ENCODE peak calls at places on chromosome 10, in five cellular contexts. D is H1, K is H9, Q is neuronal stem cell, S is mesenchymal stem cell. U is an unnamed sample.
A peak's percentile ranks its signal among the peaks of the same experiment; 100 is the strongest.

GRCh38 chr10:5040010-5040635 is 36.5 kb upstream of the AKR1C2 start:
- DNase-seq in D (no peak), K (no peak), Q (no peak), S (no peak), U (no peak)

GRCh38 chr10:61781969-61782403 is 119.3 kb downstream of the CABCOCO1 start:
- DNase-seq in D (no peak), K (no peak), Q (no peak), S (no peak), U (no peak)

GRCh38 chr10:47371629-47372485 is 12.2 kb downstream of the ZNF488 start:
- DNase-seq in D (peak; percentile 41), K (peak; percentile 23), Q (no peak), S (no peak), U (no peak)

GRCh38 chr10:20975236-20975635 is 78.1 kb upstream of the NEBL start:
- DNase-seq in D (no peak), K (no peak), Q (no peak), S (no peak), U (no peak)

GRCh38 chr10:113680172-113681111 is 730 bp downstream of the CASP7 start:
- DNase-seq in D (no peak), K (no peak), Q (no peak), S (peak; percentile 71), U (peak; percentile 50)

GRCh38 chr10:4307784-4308364 is 518.1 kb upstream of the AKR1E2 start:
- DNase-seq in D (no peak), K (no peak), Q (no peak), S (no peak), U (no peak)

GRCh38 chr10:86083664-86084175 is 282.9 kb downstream of the GRID1 start:
- DNase-seq in D (no peak), K (peak; percentile 15), Q (no peak), S (no peak), U (no peak)

GRCh38 chr10:110711382-110711781 is 67.2 kb downstream of the RBM20 start:
- DNase-seq in D (no peak), K (no peak), Q (no peak), S (no peak), U (no peak)

GRCh38 chr10:109022417-109023049 is 900.8 kb downstream of the XPNPEP1 start:
- DNase-seq in D (no peak), K (no peak), Q (no peak), S (no peak), U (no peak)

DNA sequence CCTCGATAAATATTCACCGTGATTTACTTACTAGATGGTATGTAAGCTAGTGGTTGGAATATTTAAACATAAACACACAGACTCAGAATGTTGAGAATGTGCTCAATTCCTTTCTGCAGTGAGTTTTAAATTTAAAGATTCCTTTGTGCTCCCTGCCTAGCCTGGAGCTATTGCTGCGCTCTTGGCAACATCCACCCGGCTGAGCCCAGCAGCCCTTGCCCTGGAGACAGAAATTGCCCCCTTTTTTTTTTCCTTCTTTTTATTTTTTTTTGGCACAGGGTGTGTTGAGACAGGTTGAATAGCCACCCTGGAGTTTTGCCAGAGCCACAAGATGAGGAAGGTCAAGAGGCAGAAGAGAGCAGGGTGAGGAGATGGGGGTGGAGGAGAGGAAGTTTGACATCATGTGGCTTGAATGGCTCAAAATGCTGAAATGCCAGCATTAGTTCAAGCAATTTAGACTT is 180.8 kb downstream of the PRKCQ start:
- DNase-seq in D (no peak), K (no peak), Q (no peak), S (peak; percentile 79), U (peak; percentile 6)
- H3K4me2 ChIP-seq in D (no peak overlapping the region), K (no peak overlapping the region), Q (no peak overlapping the region), S (no peak overlapping the region), U (no peak overlapping the region)

GRCh38 chr10:129654461-129654860 is 187.4 kb downstream of the MGMT start:
- DNase-seq in D (no peak), K (no peak), Q (no peak), S (no peak), U (no peak)

GRCh38 chr10:129653861-129654260 is 186.8 kb downstream of the MGMT start:
- DNase-seq in D (no peak), K (no peak), Q (no peak), S (no peak), U (no peak)

GRCh38 chr10:129655007-129655678 is 188.1 kb downstream of the MGMT start:
- DNase-seq in D (no peak), K (no peak), Q (no peak), S (peak; percentile 43), U (no peak)

GRCh38 chr10:129652521-129653201 is 185.6 kb downstream of the MGMT start:
- DNase-seq in D (no peak), K (no peak), Q (no peak), S (no peak), U (peak; percentile 61)

GRCh38 chr10:129652021-129652420 is 185.0 kb downstream of the MGMT start:
- DNase-seq in D (no peak), K (no peak), Q (no peak), S (no peak), U (no peak)
- H2BK12ac ChIP-seq in D (no peak overlapping the region), K (no peak overlapping the region), Q (peak overlapping the region; percentile 92), S (no peak overlapping the region), U (no peak overlapping the region)

GRCh38 chr10:102769375-102770107 is 25.8 kb downstream of the WBP1L start:
- DNase-seq in D (no peak), K (no peak), Q (no peak), S (peak; percentile 91), U (peak; percentile 80)

GRCh38 chr10:102770108-102770482 is 26.3 kb downstream of the WBP1L start:
- DNase-seq in D (no peak), K (no peak), Q (no peak), S (no peak), U (peak; percentile 50)

GRCh38 chr10:102773986-102774385 is 30.2 kb downstream of the WBP1L start:
- DNase-seq in D (no peak), K (no peak), Q (no peak), S (peak; percentile 81), U (no peak)

GRCh38 chr10:102773320-102773719 is 29.6 kb downstream of the WBP1L start:
- DNase-seq in D (no peak), K (no peak), Q (no peak), S (no peak), U (no peak)

DNA sequence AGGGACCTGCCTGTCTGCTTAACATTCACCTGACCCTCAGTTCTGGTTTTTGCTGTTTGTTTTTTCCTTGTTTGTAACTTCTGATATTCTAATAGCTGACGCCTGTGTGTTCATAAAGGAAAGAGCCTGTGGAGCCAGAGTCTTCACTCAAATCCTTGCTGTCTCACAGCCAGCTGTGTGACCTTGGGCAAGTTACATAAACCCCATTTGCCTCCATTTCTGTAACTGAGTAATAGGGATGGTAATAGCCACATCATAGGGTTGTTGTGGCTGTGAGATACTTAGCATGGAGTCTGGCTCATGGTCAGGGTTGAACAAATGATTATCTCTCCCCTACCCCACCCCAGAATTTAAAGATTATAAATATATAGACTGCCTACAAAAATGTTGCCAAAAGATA is 27.0 kb downstream of the WBP1L start:
- DNase-seq in D (no peak), K (no peak), Q (no peak), S (peak; percentile 75), U (no peak)
- H3K4me2 ChIP-seq in D (no peak overlapping the region), K (no peak overlapping the region), Q (no peak overlapping the region), S (no peak overlapping the region), U (no peak overlapping the region)

GRCh38 chr10:71042699-71043098 is 154.3 kb upstream of the PCBD1 start:
- DNase-seq in D (no peak), K (no peak), Q (no peak), S (no peak), U (no peak)
- H2BK12ac ChIP-seq in D (no peak overlapping the region), K (no peak overlapping the region), Q (no peak overlapping the region), S (no peak overlapping the region), U (no peak overlapping the region)

GRCh38 chr10:310371-310770 is 175.1 kb downstream of the ZMYND11 start:
- DNase-seq in D (no peak), K (no peak), Q (no peak), S (no peak), U (no peak)

GRCh38 chr10:307659-308058 is 172.4 kb downstream of the ZMYND11 start:
- DNase-seq in D (no peak), K (no peak), Q (no peak), S (no peak), U (no peak)

GRCh38 chr10:306654-307185 is 171.5 kb downstream of the ZMYND11 start:
- DNase-seq in D (peak; percentile 58), K (peak; percentile 67), Q (no peak), S (no peak), U (peak; percentile 54)

GRCh38 chr10:308101-308500 is 172.8 kb downstream of the ZMYND11 start:
- DNase-seq in D (no peak), K (no peak), Q (no peak), S (no peak), U (peak; percentile 23)

GRCh38 chr10:308572-309085 is 173.4 kb downstream of the ZMYND11 start:
- DNase-seq in D (no peak), K (no peak), Q (no peak), S (no peak), U (peak; percentile 87)
- H3K4me2 ChIP-seq in D (no peak overlapping the region), K (no peak overlapping the region), Q (no peak overlapping the region), S (no peak overlapping the region), U (no peak overlapping the region)

GRCh38 chr10:52215745-52216361 is 98.2 kb upstream of the DKK1 start:
- DNase-seq in D (no peak), K (no peak), Q (peak; percentile 62), S (peak; percentile 86), U (peak; percentile 84)
- H2BK12ac ChIP-seq in D (no peak overlapping the region), K (no peak overlapping the region), Q (no peak overlapping the region), S (no peak overlapping the region), U (no peak overlapping the region)

GRCh38 chr10:77844177-77844576 is 82.4 kb downstream of the DLG5 start:
- DNase-seq in D (no peak), K (no peak), Q (no peak), S (no peak), U (no peak)
- H3K4me2 ChIP-seq in D (no peak overlapping the region), K (no peak overlapping the region), Q (no peak overlapping the region), S (no peak overlapping the region), U (no peak overlapping the region)

U was measured in trophoblast cell.